ENCODE peak calls at places on chromosomes 3 and 15, in four cellular contexts. G, I, D and V are unnamed samples.

GRCh38 chr3:193894121-193894863 is 241.7 kb upstream of the HES1 start:
- DNase-seq in G (no peak), I (no peak), D (no peak), V (no peak)

GRCh38 chr3:50364573-50365079 is 5.3 kb upstream of the TMEM115 start:
- DNase-seq in G (peak; percentile 30), I (no peak), D (no peak), V (no peak)

GRCh38 chr15:60416519-60416918 is 18.7 kb upstream of the ANXA2 start:
- DNase-seq in G (no peak), I (no peak), D (no peak), V (no peak)

GRCh38 chr3:9947025-9947995 is 4.9 kb downstream of the PRRT3 start:
- DNase-seq in G (no peak), I (peak; percentile 89), D (peak; percentile 76), V (no peak)

GRCh38 chr3:51389423-51390183 is 1.5 kb upstream of the RBM15B start:
- DNase-seq in G (peak; percentile 33), I (peak; percentile 54), D (peak; percentile 42), V (peak; percentile 73)

GRCh38 chr3:12992629-12993021 is 80.6 kb downstream of the IQSEC1 start:
- DNase-seq in G (no peak), I (no peak), D (peak; percentile 81), V (no peak)

GRCh38 chr3:67640023-67640660 is 14.3 kb downstream of the SUCLG2 start:
- DNase-seq in G (no peak), I (no peak), D (no peak), V (no peak)

GRCh38 chr3:149658444-149659172 is 783 bp upstream of the WWTR1 start:
- DNase-seq in G (no peak), I (no peak), D (no peak), V (no peak)

GRCh38 chr3:178131801-178132200 is 404.4 kb upstream of the KCNMB2 start:
- DNase-seq in G (no peak), I (no peak), D (no peak), V (no peak)

GRCh38 chr3:125715651-125716050 is 120.4 kb upstream of the OSBPL11 start:
- DNase-seq in G (no peak), I (no peak), D (no peak), V (no peak)

GRCh38 chr3:125054436-125055164 is 1.2 kb downstream of the HEG1 start:
- DNase-seq in G (no peak), I (peak; percentile 26), D (peak; percentile 85), V (no peak)

GRCh38 chr3:189584609-189585008 is 46.6 kb upstream of the TP63 start:
- DNase-seq in G (no peak), I (no peak), D (no peak), V (no peak)

GRCh38 chr15:62453979-62454378 is 288.9 kb upstream of the C2CD4B start:
- DNase-seq in G (no peak), I (no peak), D (no peak), V (no peak)

GRCh38 chr15:72312605-72313447 is 7.1 kb downstream of the CELF6 start:
- DNase-seq in G (peak; percentile 73), I (peak; percentile 82), D (peak; percentile 65), V (peak; percentile 70)

GRCh38 chr3:24123596-24123995 is 178.5 kb downstream of the NR1D2 start:
- DNase-seq in G (no peak), I (no peak), D (no peak), V (no peak)

GRCh38 chr3:39327746-39328349 is 1.7 kb upstream of the CCR8 start:
- DNase-seq in G (no peak), I (no peak), D (no peak), V (no peak)

GRCh38 chr3:56720836-56721235 is 37.8 kb upstream of the TASOR start:
- DNase-seq in G (no peak), I (no peak), D (no peak), V (no peak)

GRCh38 chr3:122760457-122761271 is 33.0 kb downstream of the HSPBAP1 start:
- DNase-seq in G (no peak), I (no peak), D (no peak), V (peak; percentile 53)

GRCh38 chr15:84582583-84583157 is 18.1 kb upstream of the ZSCAN2 start:
- DNase-seq in G (no peak), I (no peak), D (no peak), V (no peak)

GRCh38 chr3:38337703-38338102 is 8.9 kb upstream of the XYLB start:
- DNase-seq in G (no peak), I (no peak), D (no peak), V (no peak)

GRCh38 chr3:182698078-182698477 is 95.2 kb upstream of the ATP11B start:
- DNase-seq in G (no peak), I (no peak), D (no peak), V (no peak)

GRCh38 chr3:27114684-27115083 is 254.5 kb downstream of the NEK10 start:
- DNase-seq in G (no peak), I (no peak), D (peak; percentile 60), V (no peak)

GRCh38 chr3:192062186-192062585 is 601.2 kb downstream of the PYDC2 start:
- DNase-seq in G (no peak), I (no peak), D (no peak), V (no peak)

GRCh38 chr3:15271785-15272381 is 60.5 kb downstream of the SH3BP5 start:
- DNase-seq in G (no peak), I (no peak), D (no peak), V (no peak)

GRCh38 chr3:143586565-143586964 is 261.7 kb downstream of the SLC9A9 start:
- DNase-seq in G (no peak), I (no peak), D (no peak), V (no peak)

GRCh38 chr3:120855665-120856437 is 52.2 kb upstream of the STXBP5L start:
- DNase-seq in G (no peak), I (peak; percentile 41), D (no peak), V (no peak)

GRCh38 chr3:23806322-23807160 is 786 bp downstream of the UBE2E1 start:
- DNase-seq in G (peak; percentile 72), I (no peak), D (no peak), V (peak; percentile 78)

GRCh38 chr3:37326144-37326543 is 151.8 kb upstream of the LRRFIP2 start:
- DNase-seq in G (no peak), I (no peak), D (no peak), V (no peak)

GRCh38 chr3:149009732-149010131 is 18.4 kb downstream of the GYG1 start:
- DNase-seq in G (no peak), I (no peak), D (no peak), V (no peak)

DNA sequence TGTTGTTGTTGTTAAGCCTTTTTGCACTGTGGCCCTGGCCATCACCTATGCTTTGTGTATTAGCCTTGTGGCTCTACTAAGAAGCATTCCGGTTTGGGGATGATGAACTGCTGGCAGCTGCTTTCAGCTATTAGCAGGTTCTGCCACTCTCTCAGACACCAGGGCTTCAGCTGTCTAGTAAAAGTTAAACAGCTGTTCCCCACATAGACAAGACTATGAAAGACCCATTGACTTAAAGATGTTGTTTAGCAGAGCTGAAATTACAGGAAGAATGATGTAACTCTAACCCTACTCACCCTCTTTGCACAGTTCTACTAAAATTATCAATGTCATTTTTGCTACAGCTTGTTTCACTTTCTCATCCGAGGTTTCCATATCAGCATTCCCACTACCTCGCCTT is 131.2 kb upstream of the CGNL1 start:
- DNase-seq in G (no peak), I (no peak), D (no peak), V (no peak)
- TF ChIP-seq RNF2 in G (no peak), I (no peak), D (no peak), V (no peak)

GRCh38 chr3:157261000-157261399 is 101.1 kb upstream of the CCNL1 start:
- DNase-seq in G (no peak), I (no peak), D (no peak), V (no peak)
- TF ChIP-seq RNF2 in G (no peak), I (no peak), D (no peak), V (no peak)

GRCh38 chr15:45157974-45158373 is 28.2 kb downstream of the DUOX1 start:
- DNase-seq in G (no peak), I (no peak), D (no peak), V (no peak)
- TF ChIP-seq RNF2 in G (no peak), I (no peak), D (no peak), V (no peak)

GRCh38 chr3:168088106-168088722 is 7.5 kb downstream of the GOLIM4 start:
- DNase-seq in G (no peak), I (peak; percentile 27), D (peak; percentile 62), V (no peak)
- TF ChIP-seq RNF2 in G (no peak), I (no peak), D (no peak), V (no peak)

DNA sequence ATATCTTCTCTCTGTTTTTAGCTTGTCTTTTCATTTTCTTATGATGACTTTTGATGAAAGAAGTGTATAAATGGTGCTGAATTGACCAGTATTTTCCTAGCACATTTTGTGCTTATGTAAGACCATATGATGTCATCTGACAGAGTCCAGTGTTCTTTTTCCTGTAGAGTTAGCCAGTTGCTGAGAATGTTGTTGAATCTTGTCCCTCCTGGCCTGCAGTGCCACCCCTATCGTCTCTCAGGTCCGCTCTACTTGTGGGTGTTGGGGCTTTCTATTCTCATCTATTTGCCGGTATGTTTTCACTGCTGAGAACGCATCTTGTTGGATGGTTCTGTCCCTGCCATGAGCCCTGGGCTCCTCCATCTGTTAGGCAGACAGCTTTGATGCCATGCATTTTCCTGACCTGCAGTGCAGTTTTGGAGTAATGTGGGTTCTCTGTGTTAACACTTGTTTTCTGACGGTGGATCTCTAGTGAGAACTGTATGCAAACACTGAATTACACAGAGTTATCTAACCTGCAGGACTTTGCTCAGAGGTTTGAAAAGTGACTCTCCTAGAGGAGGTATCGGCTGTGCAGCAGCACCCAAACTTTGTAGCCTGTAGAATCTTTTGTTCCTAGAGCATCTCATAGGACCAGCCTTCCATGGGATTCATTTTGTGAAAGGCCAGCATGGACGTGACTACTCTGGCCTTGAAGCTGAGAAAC is 44.6 kb downstream of the SLC6A20 start:
- DNase-seq in G (no peak), I (no peak), D (peak; percentile 27), V (no peak)
- TF ChIP-seq RNF2 in G (no peak), I (no peak), D (no peak), V (no peak)

GRCh38 chr3:34235096-34235495 is 436.7 kb downstream of the PDCD6IP start:
- DNase-seq in G (no peak), I (no peak), D (no peak), V (no peak)

GRCh38 chr3:34237946-34238345 is 439.5 kb downstream of the PDCD6IP start:
- DNase-seq in G (no peak), I (no peak), D (no peak), V (no peak)

GRCh38 chr3:34239870-34240269 is 441.4 kb downstream of the PDCD6IP start:
- DNase-seq in G (no peak), I (no peak), D (no peak), V (no peak)

GRCh38 chr3:34238407-34238806 is 440.0 kb downstream of the PDCD6IP start:
- DNase-seq in G (no peak), I (no peak), D (no peak), V (no peak)

DNA sequence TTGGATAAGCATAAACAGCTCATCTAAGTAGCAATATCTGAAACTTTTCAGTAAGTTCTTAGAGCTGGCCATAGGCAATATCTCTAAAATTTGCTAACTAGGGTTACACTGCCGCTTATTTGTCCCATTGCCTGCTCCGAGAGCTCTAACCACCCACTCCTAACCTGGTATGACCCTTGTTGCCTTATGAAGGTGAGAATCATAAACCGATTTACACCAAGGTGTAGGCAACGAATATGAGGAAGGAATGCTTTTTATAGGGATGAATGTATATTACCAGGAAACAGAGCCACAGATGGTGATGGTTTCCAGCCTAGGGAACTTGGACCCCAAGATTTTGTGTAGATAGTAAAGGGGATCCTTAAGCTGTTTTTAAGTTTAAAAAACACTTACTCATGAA is 440.9 kb downstream of the PDCD6IP start:
- DNase-seq in G (no peak), I (no peak), D (no peak), V (no peak)
- TF ChIP-seq RNF2 in G (no peak), I (no peak), D (no peak), V (no peak)